ENCODE peak calls at places on chromosome 2, in four cellular contexts. S is K562, I is GM12891, O is GM12878. C is an unnamed sample.

GRCh38 chr2:187553908-187554703 is at the start of gene TFPI:
- DNase-seq in I (no peak), S (peak; percentile 25), O (no peak), C (peak; percentile 33)

GRCh38 chr2:27989149-27989548 is 98.6 kb downstream of the BABAM2 start:
- DNase-seq in S (no peak), I (no peak), O (no peak), C (no peak)

GRCh38 chr2:168639024-168639423 is 163.4 kb upstream of the NOSTRIN start:
- DNase-seq in S (no peak), O (no peak), I (no peak), C (no peak)

GRCh38 chr2:8002765-8003393 is 679.0 kb upstream of the ID2 start:
- DNase-seq in S (no peak), I (no peak), O (peak; percentile 80), C (no peak)

GRCh38 chr2:62787381-62787780 is 81.9 kb downstream of the EHBP1 start:
- DNase-seq in O (no peak), I (no peak), S (no peak), C (no peak)

GRCh38 chr2:69253033-69253535 is 133.9 kb downstream of the GFPT1 start:
- DNase-seq in O (no peak), S (no peak), I (no peak), C (no peak)

GRCh38 chr2:219025637-219026585 is 15.4 kb downstream of the CFAP65 start:
- DNase-seq in S (no peak), O (no peak), I (no peak), C (no peak)

GRCh38 chr2:39377226-39377939 is 59.7 kb downstream of the MAP4K3 start:
- DNase-seq in I (peak; percentile 10), S (no peak), O (peak; percentile 81), C (no peak)

GRCh38 chr2:23746141-23746863 is 180.6 kb downstream of the ATAD2B start:
- DNase-seq in I (no peak), S (no peak), O (no peak), C (no peak)

DNA sequence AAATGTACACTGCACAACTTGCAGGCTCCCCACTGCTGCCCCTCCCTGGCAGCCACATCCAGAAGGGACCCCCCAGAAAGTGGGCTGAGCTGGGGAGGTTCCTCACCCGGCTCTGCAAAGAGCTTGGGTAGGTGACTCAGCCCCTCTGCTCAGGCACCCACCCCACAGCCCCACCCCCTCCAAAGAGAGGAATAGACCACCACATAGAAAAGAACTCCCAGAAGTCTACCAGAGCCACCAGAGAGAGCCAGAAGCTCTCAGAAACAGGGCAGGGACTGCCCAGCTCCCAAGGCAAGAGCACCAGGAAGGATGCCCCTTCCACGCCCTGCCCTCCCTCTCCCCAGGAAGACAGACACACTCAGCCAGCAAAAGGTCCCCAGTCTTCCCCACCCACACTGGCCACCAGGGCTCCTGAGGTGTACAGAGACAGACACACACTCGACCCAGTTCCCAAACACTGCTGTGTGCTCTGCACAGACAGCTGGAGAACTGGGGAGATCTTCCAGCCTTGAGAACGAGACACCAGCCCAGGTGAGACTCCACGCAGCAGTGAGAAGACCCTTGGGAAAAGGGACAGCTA is 28.2 kb downstream of the BIN1 start:
- DNase-seq in S (no peak), O (no peak), I (no peak), C (no peak)
- TF ChIP-seq SPI1 in S (no peak), O (no peak), I (no peak), C (no peak)

GRCh38 chr2:58057890-58058590 is 11.4 kb downstream of the VRK2 start:
- DNase-seq in I (no peak), O (no peak), S (no peak), C (no peak)
- TF ChIP-seq SPI1 in I (no peak), O (no peak), S (no peak), C (no peak)

GRCh38 chr2:32464441-32464840 is 107.6 kb downstream of the BIRC6 start:
- DNase-seq in O (no peak), S (no peak), I (no peak), C (no peak)
- TF ChIP-seq SPI1 in O (no peak), S (no peak), I (no peak), C (no peak)

GRCh38 chr2:36420569-36421164 is 65.1 kb downstream of the CRIM1 start:
- DNase-seq in O (no peak), I (no peak), S (no peak), C (no peak)

GRCh38 chr2:36414307-36414706 is 58.7 kb downstream of the CRIM1 start:
- DNase-seq in S (no peak), O (no peak), I (no peak), C (no peak)

GRCh38 chr2:36415623-36416022 is 60.0 kb downstream of the CRIM1 start:
- DNase-seq in O (no peak), S (no peak), I (no peak), C (no peak)

GRCh38 chr2:36413218-36413617 is 57.6 kb downstream of the CRIM1 start:
- DNase-seq in O (no peak), S (no peak), I (no peak), C (no peak)

GRCh38 chr2:36416370-36417165 is 61.0 kb downstream of the CRIM1 start:
- DNase-seq in O (no peak), S (no peak), I (no peak), C (no peak)
- TF ChIP-seq SPI1 in O (no peak), S (no peak), I (no peak), C (no peak)

GRCh38 chr2:216219866-216220265 is 110.7 kb downstream of the XRCC5 start:
- DNase-seq in O (no peak), I (no peak), S (no peak), C (no peak)

GRCh38 chr2:216215991-216216390 is 106.8 kb downstream of the XRCC5 start:
- DNase-seq in I (no peak), S (peak; percentile 24), O (no peak), C (peak; percentile 10)

GRCh38 chr2:216217904-216218260 is 108.7 kb downstream of the XRCC5 start:
- DNase-seq in S (no peak), I (no peak), O (no peak), C (no peak)

GRCh38 chr2:216214768-216215167 is 105.6 kb downstream of the XRCC5 start:
- DNase-seq in I (no peak), O (no peak), S (no peak), C (no peak)

GRCh38 chr2:216216951-216217903 is 108.1 kb downstream of the XRCC5 start:
- DNase-seq in I (no peak), S (peak; percentile 11), O (no peak), C (no peak)
- TF ChIP-seq SPI1 in I (no peak), S (no peak), O (no peak), C (no peak)